ENCODE peak calls at places on chromosomes 13 and 19, in seven cellular contexts. E is stomach, R is Calu3, L is heart left ventricle, V is progenitor cell of endocrine pancreas, J is lower leg skin, F is glutamatergic neuron. O is an unnamed sample.

GRCh38 chr13:20512042-20512683 is 13.5 kb downstream of the CRYL1 start:
- DNase-seq in E (no peak), J (no peak), F (peak; percentile 37), V (no peak), L (no peak), R (no peak), O (no peak)

GRCh38 chr13:110263906-110264305 is 43.1 kb downstream of the COL4A1 start:
- DNase-seq in L (no peak), J (no peak), F (no peak), R (no peak), E (no peak), V (no peak), O (no peak)

GRCh38 chr13:49749852-49750251 is 42.6 kb downstream of the KPNA3 start:
- DNase-seq in L (no peak), J (no peak), V (no peak), F (no peak), E (no peak), R (no peak), O (no peak)

GRCh38 chr19:18507021-18507726 is 14.7 kb downstream of the ELL start:
- DNase-seq in F (no peak), E (peak; percentile 74), V (no peak), R (no peak), J (no peak), L (peak; percentile 62), O (no peak)

GRCh38 chr13:39612023-39612637 is 9.1 kb upstream of the LHFPL6 start:
- DNase-seq in L (peak; percentile 70), J (peak; percentile 85), E (peak; percentile 71), R (peak; percentile 57), V (peak; percentile 42), F (peak; percentile 57), O (peak; percentile 46)

GRCh38 chr19:51564791-51565190 is 6.3 kb upstream of the ZNF175 start:
- DNase-seq in V (no peak), L (no peak), E (no peak), J (no peak), F (no peak), R (no peak), O (peak; percentile 48)

GRCh38 chr19:10863107-10863700 is 8.1 kb upstream of the CARM1 start:
- DNase-seq in R (peak; percentile 7), E (peak; percentile 65), L (no peak), V (no peak), F (peak; percentile 66), J (no peak), O (no peak)

GRCh38 chr19:1000095-1000494 is at the start of gene GRIN3B:
- DNase-seq in R (peak; percentile 43), J (no peak), E (peak; percentile 60), F (peak; percentile 82), L (peak; percentile 49), V (peak; percentile 75), O (peak; percentile 82)

GRCh38 chr13:113933901-113934300 is 40.0 kb downstream of the C13orf46 start:
- DNase-seq in F (no peak), J (no peak), L (no peak), V (no peak), R (no peak), E (no peak), O (no peak)

GRCh38 chr19:5691930-5692784 is 2.1 kb downstream of the RPL36 start:
- DNase-seq in R (no peak), F (no peak), J (no peak), V (no peak), E (no peak), L (no peak), O (no peak)

GRCh38 chr19:6588508-6589345 is 2.2 kb downstream of the CD70 start:
- DNase-seq in E (no peak), L (no peak), J (no peak), R (no peak), F (no peak), V (no peak), O (no peak)

GRCh38 chr13:46160474-46161066 is 21.4 kb downstream of the LCP1 start:
- DNase-seq in R (peak; percentile 18), V (no peak), F (no peak), E (no peak), L (no peak), J (no peak), O (peak; percentile 70)

GRCh38 chr13:91804724-91805123 is 406.3 kb downstream of the GPC5 start:
- DNase-seq in L (no peak), F (no peak), E (no peak), J (no peak), R (no peak), V (no peak), O (no peak)

GRCh38 chr19:32887572-32887971 is 18.0 kb upstream of the SLC7A9 start:
- DNase-seq in E (no peak), F (no peak), J (no peak), L (no peak), V (no peak), R (no peak), O (no peak)

DNA sequence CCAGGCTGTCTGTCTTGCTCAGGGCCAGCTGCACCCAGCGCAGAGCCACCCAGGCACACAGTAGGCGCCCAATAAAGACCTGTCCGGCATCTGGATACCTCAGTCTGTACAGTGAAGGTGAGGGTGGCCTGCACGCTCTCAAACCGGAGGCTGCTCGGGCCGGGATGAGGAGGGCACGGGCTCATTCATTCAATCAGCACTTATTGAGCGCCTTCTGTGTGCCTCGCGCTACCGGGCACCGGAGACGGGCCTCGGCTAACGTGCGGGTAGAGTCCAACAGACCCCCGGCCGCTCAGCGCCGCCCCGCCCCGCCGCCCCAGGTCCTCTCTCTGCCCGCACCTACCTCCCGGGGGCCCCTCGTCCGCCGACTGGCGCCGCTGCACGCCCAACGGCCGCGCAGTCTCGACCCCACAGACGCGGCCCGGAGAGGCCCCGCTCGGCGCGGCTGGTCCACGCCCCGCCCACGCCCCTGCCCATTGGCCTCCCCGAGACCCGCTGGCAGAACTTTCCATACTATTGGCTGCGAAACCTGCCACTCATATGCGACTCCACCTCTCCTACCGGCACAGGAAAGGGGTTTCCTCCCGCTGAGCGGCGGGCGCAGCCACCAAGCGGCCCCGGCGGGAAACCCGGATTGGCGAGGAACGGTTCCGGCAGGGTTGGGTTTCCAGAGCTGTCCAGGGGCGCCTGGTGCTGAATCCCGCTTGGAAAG is at the start of gene SLC39A3:
- DNase-seq in L (peak; percentile 100), J (peak; percentile 97), E (peak; percentile 99), V (peak; percentile 100), F (peak; percentile 99), R (peak; percentile 96), O (peak; percentile 100)
- TF ChIP-seq CTCF in L (no peak), J (peak; percentile 29), E (no peak), V (no peak), F (no peak), R (no peak), O (no peak)

GRCh38 chr19:3849787-3850186 is 19.1 kb downstream of the ZFR2 start:
- DNase-seq in L (no peak), E (no peak), J (no peak), F (no peak), V (no peak), R (no peak), O (no peak)

GRCh38 chr19:3850320-3850972 is 18.4 kb downstream of the ZFR2 start:
- DNase-seq in L (no peak), E (no peak), J (no peak), V (no peak), R (no peak), F (no peak), O (no peak)

GRCh38 chr19:3851254-3852176 is 17.3 kb downstream of the ZFR2 start:
- DNase-seq in V (no peak), L (no peak), J (no peak), F (no peak), E (no peak), R (peak; percentile 22), O (no peak)

GRCh38 chr19:3852177-3852511 is 16.7 kb downstream of the ZFR2 start:
- DNase-seq in R (no peak), V (no peak), J (no peak), E (no peak), L (no peak), F (no peak), O (no peak)

GRCh38 chr19:3849092-3849491 is 19.7 kb downstream of the ZFR2 start:
- DNase-seq in R (peak; percentile 78), J (no peak), F (peak; percentile 66), E (peak; percentile 31), L (no peak), V (no peak), O (no peak)
- TF ChIP-seq CTCF in R (peak; percentile 33), J (no peak), F (peak; percentile 42), E (no peak), L (no peak), V (peak; percentile 60), O (no peak)

DNA sequence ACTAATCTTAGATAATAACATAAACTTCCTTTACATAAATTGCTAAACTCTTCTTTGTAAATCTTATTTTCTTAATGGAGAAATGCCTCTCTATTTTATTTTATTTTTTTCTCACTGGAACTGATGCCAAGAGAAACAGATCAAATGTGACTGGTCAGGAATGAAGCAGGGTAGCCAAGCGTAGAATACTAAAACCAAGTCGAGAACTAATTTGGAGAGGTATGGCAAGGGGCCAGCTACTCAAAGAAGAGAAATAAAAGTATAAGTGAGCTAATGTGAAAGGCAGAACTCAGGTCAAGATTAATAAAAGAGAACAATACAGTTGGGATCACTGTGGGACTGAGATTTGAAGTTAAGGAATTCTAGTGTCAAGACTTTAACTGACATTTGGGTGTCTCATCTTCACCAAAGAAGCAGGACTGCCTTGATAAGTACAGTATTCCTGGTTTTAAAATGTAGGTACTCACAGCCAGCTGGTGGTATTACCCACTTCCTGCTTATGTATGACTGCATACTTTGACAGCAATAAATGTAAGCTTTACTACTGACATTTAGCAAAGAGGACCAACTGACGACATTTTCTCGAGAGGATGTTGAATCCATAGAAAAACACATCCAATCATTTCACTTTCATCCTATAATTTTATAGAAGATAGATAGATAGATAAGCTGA is 1192.2 kb downstream of the EFNB2 start:
- DNase-seq in R (no peak), L (no peak), J (no peak), F (no peak), E (no peak), V (no peak), O (no peak)
- TF ChIP-seq CTCF in R (no peak), L (no peak), J (no peak), F (no peak), E (no peak), V (no peak), O (no peak)

GRCh38 chr19:8128551-8128950 is 20.8 kb downstream of the FBN3 start:
- DNase-seq in F (no peak), E (no peak), L (no peak), J (no peak), V (no peak), R (no peak), O (no peak)

GRCh38 chr19:8126511-8126910 is 22.9 kb downstream of the FBN3 start:
- DNase-seq in E (no peak), F (no peak), J (no peak), R (no peak), L (no peak), V (no peak), O (no peak)

GRCh38 chr19:8127311-8127710 is 22.1 kb downstream of the FBN3 start:
- DNase-seq in R (no peak), J (no peak), F (no peak), E (no peak), L (no peak), V (no peak), O (no peak)

GRCh38 chr19:8123683-8124082 is 25.7 kb downstream of the FBN3 start:
- DNase-seq in J (no peak), V (no peak), F (no peak), L (no peak), E (no peak), R (no peak), O (no peak)

DNA sequence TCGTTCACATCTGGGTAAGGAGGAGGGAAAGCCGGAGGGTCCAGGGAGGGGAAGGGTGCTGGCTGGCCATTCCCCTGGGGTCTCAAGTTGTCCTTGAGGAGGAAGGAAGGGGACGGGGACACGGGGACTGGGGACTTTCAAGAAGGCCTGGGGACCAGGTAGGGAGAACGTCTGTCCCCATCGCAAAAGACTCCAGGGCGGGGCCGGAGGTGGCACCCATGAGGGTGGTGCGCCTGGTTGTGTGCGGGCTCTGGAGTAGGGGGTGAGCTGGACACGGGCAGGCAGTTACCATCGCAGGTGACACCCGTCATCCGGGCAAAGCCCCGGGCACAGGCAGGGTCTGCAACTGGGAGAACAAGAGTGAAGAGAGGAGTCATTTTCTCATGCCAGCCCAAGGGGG is 23.4 kb downstream of the FBN3 start:
- DNase-seq in V (no peak), E (no peak), J (no peak), R (no peak), F (no peak), L (no peak), O (no peak)
- TF ChIP-seq CTCF in V (no peak), E (no peak), J (no peak), R (no peak), F (no peak), L (no peak), O (no peak)

O was measured in GM13976.